ENCODE peak calls at places on chromosomes 11 and 22, in six cellular contexts. One of them, this sample, is unnamed.
A peak's percentile ranks its signal among the peaks of the same experiment; 100 is the strongest.

GRCh38 chr11:43393765-43394355 is 35.1 kb downstream of the TTC17 start:
- DNase-seq in BJ: no peak
- DNase-seq in Calu3: no peak
- DNase-seq in heart right ventricle: peak; percentile 20
- DNase-seq in cardiac muscle cell: peak; percentile 0
- DNase-seq in K562: peak; percentile 25
- DNase-seq in this sample: peak; percentile 66

GRCh38 chr11:91081440-91082088 is 858.7 kb upstream of the CHORDC1 start:
- DNase-seq in BJ: no peak
- DNase-seq in Calu3: no peak
- DNase-seq in heart right ventricle: peak; percentile 6
- DNase-seq in cardiac muscle cell: peak; percentile 24
- DNase-seq in K562: no peak
- DNase-seq in this sample: peak; percentile 24

GRCh38 chr22:28711820-28712777 is 29.5 kb downstream of the CHEK2 start:
- DNase-seq in BJ: peak; percentile 92
- DNase-seq in Calu3: no peak
- DNase-seq in heart right ventricle: no peak
- DNase-seq in cardiac muscle cell: no peak
- DNase-seq in K562: no peak
- DNase-seq in this sample: no peak

GRCh38 chr11:117986981-117987495 is 844 bp downstream of the IL10RA start:
- DNase-seq in BJ: no peak
- DNase-seq in Calu3: no peak
- DNase-seq in heart right ventricle: no peak
- DNase-seq in cardiac muscle cell: no peak
- DNase-seq in K562: no peak
- DNase-seq in this sample: no peak

GRCh38 chr11:691710-692590 is 3.1 kb downstream of the DEAF1 start:
- DNase-seq in BJ: no peak
- DNase-seq in Calu3: no peak
- DNase-seq in heart right ventricle: no peak
- DNase-seq in cardiac muscle cell: no peak
- DNase-seq in K562: no peak
- DNase-seq in this sample: no peak

GRCh38 chr11:114257621-114258558 is 38.3 kb upstream of the NNMT start:
- DNase-seq in BJ: no peak
- DNase-seq in Calu3: no peak
- DNase-seq in heart right ventricle: peak; percentile 68
- DNase-seq in cardiac muscle cell: peak; percentile 43
- DNase-seq in K562: no peak
- DNase-seq in this sample: peak; percentile 56

GRCh38 chr11:15073361-15074205 is at the start of gene CALCB:
- DNase-seq in BJ: no peak
- DNase-seq in Calu3: peak; percentile 33
- DNase-seq in heart right ventricle: no peak
- DNase-seq in cardiac muscle cell: peak; percentile 53
- DNase-seq in K562: no peak
- DNase-seq in this sample: peak; percentile 50

GRCh38 chr11:32434387-32435151 is 770 bp downstream of the WT1 start:
- DNase-seq in BJ: no peak
- DNase-seq in Calu3: no peak
- DNase-seq in heart right ventricle: peak; percentile 52
- DNase-seq in cardiac muscle cell: no peak
- DNase-seq in K562: peak; percentile 85
- DNase-seq in this sample: no peak

GRCh38 chr11:74318241-74318932 is 6.9 kb upstream of the P4HA3 start:
- DNase-seq in BJ: no peak
- DNase-seq in Calu3: no peak
- DNase-seq in heart right ventricle: no peak
- DNase-seq in cardiac muscle cell: no peak
- DNase-seq in K562: no peak
- DNase-seq in this sample: no peak

GRCh38 chr11:19441752-19442553 is 201.2 kb upstream of the E2F8 start:
- DNase-seq in BJ: peak; percentile 38
- DNase-seq in Calu3: peak; percentile 84
- DNase-seq in heart right ventricle: peak; percentile 31
- DNase-seq in cardiac muscle cell: peak; percentile 42
- DNase-seq in K562: peak; percentile 89
- DNase-seq in this sample: peak; percentile 75

GRCh38 chr11:57469268-57469667 is 8.9 kb downstream of the RTN4RL2 start:
- DNase-seq in BJ: no peak
- DNase-seq in Calu3: no peak
- DNase-seq in heart right ventricle: no peak
- DNase-seq in cardiac muscle cell: no peak
- DNase-seq in K562: no peak
- DNase-seq in this sample: no peak

GRCh38 chr22:50189849-50190181 is 4.1 kb downstream of the TRABD start:
- DNase-seq in BJ: no peak
- DNase-seq in Calu3: no peak
- DNase-seq in heart right ventricle: peak; percentile 21
- DNase-seq in cardiac muscle cell: no peak
- DNase-seq in K562: no peak
- DNase-seq in this sample: no peak

GRCh38 chr11:102614485-102614884 is 10.6 kb downstream of the MMP20 start:
- DNase-seq in BJ: no peak
- DNase-seq in Calu3: no peak
- DNase-seq in heart right ventricle: no peak
- DNase-seq in cardiac muscle cell: no peak
- DNase-seq in K562: no peak
- DNase-seq in this sample: no peak

GRCh38 chr11:130431337-130431773 is 2.9 kb upstream of the ADAMTS8 start:
- DNase-seq in BJ: no peak
- DNase-seq in Calu3: peak; percentile 68
- DNase-seq in heart right ventricle: peak; percentile 69
- DNase-seq in cardiac muscle cell: peak; percentile 87
- DNase-seq in K562: peak; percentile 64
- DNase-seq in this sample: peak; percentile 80

DNA sequence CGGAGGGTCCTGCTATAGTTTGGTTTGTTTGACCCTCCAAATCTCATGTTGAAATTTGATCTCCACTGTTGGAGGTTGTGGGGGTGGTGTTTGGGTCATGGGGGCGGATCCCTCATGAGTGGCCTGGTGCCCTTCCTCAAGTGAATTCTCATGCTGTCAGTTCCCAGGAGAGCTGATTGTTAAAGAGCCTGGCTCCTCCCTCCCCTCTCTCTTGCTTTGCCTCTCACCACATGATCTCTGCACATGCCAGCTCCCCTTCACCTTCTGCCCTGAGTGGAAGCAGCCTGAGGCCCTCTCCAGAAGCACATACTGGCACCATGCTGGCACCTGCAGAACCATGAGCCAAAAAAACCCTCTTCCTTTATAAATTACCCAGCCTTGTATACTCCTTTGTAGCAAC is 7.1 kb downstream of the TSPAN18 start:
- DNase-seq in BJ: no peak
- DNase-seq in Calu3: no peak
- DNase-seq in heart right ventricle: no peak
- DNase-seq in cardiac muscle cell: peak; percentile 80
- DNase-seq in K562: no peak
- DNase-seq in this sample: no peak
- TF ChIP-seq CTCF in BJ: no peak
- TF ChIP-seq CTCF in Calu3: no peak
- TF ChIP-seq CTCF in heart right ventricle: no peak
- TF ChIP-seq CTCF in cardiac muscle cell: no peak
- TF ChIP-seq CTCF in K562: no peak
- TF ChIP-seq CTCF in this sample: no peak

DNA sequence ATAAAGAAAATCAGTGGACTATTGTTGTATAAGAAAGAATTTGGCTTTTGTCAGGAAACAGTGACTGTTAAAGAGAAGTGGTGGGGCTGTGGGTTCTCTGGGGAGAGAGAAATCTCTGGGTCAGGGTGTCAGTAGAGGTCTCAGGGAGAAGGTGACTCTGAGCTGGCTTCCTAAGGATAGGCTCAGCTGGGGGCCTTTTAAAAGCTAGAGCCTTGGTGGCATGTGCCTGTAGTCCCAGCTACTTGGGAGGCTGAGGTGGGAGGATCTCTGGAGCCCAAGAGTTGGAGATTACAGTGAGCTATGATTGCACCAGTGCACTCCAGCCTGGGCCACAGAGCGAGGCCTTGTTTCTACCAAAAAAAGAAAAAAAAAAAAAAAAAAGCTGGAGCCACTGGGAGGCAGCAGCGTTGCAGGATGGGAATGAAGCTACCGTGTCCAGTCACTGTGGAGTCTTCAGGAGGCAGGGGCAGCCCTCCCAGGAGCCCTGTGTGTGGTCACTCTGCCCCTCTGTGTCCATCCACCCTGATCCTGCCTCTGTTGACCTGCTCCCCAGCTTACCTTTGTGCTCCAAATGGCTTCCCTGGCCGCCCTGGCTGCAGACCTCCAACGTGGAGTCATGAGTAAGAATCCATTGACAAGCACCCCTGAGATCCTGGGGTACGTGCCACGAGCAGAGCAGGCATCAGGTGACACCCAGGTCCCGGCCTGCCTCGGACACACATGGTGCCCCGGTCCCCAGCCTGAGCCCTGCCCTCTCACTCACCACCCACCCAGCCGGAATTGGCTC is 5.4 kb upstream of the MIF start:
- DNase-seq in BJ: no peak
- DNase-seq in Calu3: no peak
- DNase-seq in heart right ventricle: no peak
- DNase-seq in cardiac muscle cell: no peak
- DNase-seq in K562: peak; percentile 42
- DNase-seq in this sample: no peak
- TF ChIP-seq CTCF in BJ: peak; percentile 19
- TF ChIP-seq CTCF in Calu3: no peak
- TF ChIP-seq CTCF in heart right ventricle: peak; percentile 14
- TF ChIP-seq CTCF in cardiac muscle cell: peak; percentile 31
- TF ChIP-seq CTCF in K562: peak; percentile 32
- TF ChIP-seq CTCF in this sample: no peak

GRCh38 chr11:2944530-2944929 is 15.3 kb upstream of the PHLDA2 start:
- DNase-seq in BJ: no peak
- DNase-seq in Calu3: no peak
- DNase-seq in heart right ventricle: no peak
- DNase-seq in cardiac muscle cell: no peak
- DNase-seq in K562: no peak
- DNase-seq in this sample: no peak
- TF ChIP-seq CTCF in BJ: no peak
- TF ChIP-seq CTCF in Calu3: no peak
- TF ChIP-seq CTCF in heart right ventricle: no peak
- TF ChIP-seq CTCF in cardiac muscle cell: no peak
- TF ChIP-seq CTCF in K562: no peak
- TF ChIP-seq CTCF in this sample: no peak

GRCh38 chr11:104609297-104609696 is 289.0 kb downstream of the CASP12 start:
- DNase-seq in BJ: no peak
- DNase-seq in Calu3: peak; percentile 25
- DNase-seq in heart right ventricle: no peak
- DNase-seq in cardiac muscle cell: peak; percentile 66
- DNase-seq in K562: no peak
- DNase-seq in this sample: peak; percentile 16
- TF ChIP-seq CTCF in BJ: peak; percentile 77
- TF ChIP-seq CTCF in Calu3: peak; percentile 44
- TF ChIP-seq CTCF in heart right ventricle: peak; percentile 62
- TF ChIP-seq CTCF in cardiac muscle cell: peak; percentile 86
- TF ChIP-seq CTCF in K562: no peak
- TF ChIP-seq CTCF in this sample: peak; percentile 55

GRCh38 chr11:36104660-36104992 is 160.8 kb downstream of the LDLRAD3 start:
- DNase-seq in BJ: no peak
- DNase-seq in Calu3: no peak
- DNase-seq in heart right ventricle: no peak
- DNase-seq in cardiac muscle cell: no peak
- DNase-seq in K562: no peak
- DNase-seq in this sample: no peak
- TF ChIP-seq CTCF in BJ: no peak
- TF ChIP-seq CTCF in Calu3: no peak
- TF ChIP-seq CTCF in heart right ventricle: no peak
- TF ChIP-seq CTCF in cardiac muscle cell: no peak
- TF ChIP-seq CTCF in K562: no peak
- TF ChIP-seq CTCF in this sample: no peak

GRCh38 chr11:46673713-46674462 is 26.5 kb downstream of the ARHGAP1 start:
- DNase-seq in BJ: no peak
- DNase-seq in Calu3: no peak
- DNase-seq in heart right ventricle: no peak
- DNase-seq in cardiac muscle cell: no peak
- DNase-seq in K562: no peak
- DNase-seq in this sample: peak; percentile 50

GRCh38 chr11:46676436-46677158 is 23.8 kb downstream of the ARHGAP1 start:
- DNase-seq in BJ: no peak
- DNase-seq in Calu3: no peak
- DNase-seq in heart right ventricle: no peak
- DNase-seq in cardiac muscle cell: no peak
- DNase-seq in K562: no peak
- DNase-seq in this sample: no peak

GRCh38 chr11:46674463-46675287 is 25.7 kb downstream of the ARHGAP1 start:
- DNase-seq in BJ: no peak
- DNase-seq in Calu3: no peak
- DNase-seq in heart right ventricle: peak; percentile 46
- DNase-seq in cardiac muscle cell: peak; percentile 72
- DNase-seq in K562: peak; percentile 51
- DNase-seq in this sample: no peak

GRCh38 chr11:46675949-46676348 is 24.5 kb downstream of the ARHGAP1 start:
- DNase-seq in BJ: no peak
- DNase-seq in Calu3: no peak
- DNase-seq in heart right ventricle: no peak
- DNase-seq in cardiac muscle cell: no peak
- DNase-seq in K562: no peak
- DNase-seq in this sample: no peak

GRCh38 chr11:46675288-46675851 is 25.0 kb downstream of the ARHGAP1 start:
- DNase-seq in BJ: peak; percentile 26
- DNase-seq in Calu3: no peak
- DNase-seq in heart right ventricle: peak; percentile 53
- DNase-seq in cardiac muscle cell: no peak
- DNase-seq in K562: no peak
- DNase-seq in this sample: peak; percentile 70
- TF ChIP-seq CTCF in BJ: peak; percentile 11
- TF ChIP-seq CTCF in Calu3: no peak
- TF ChIP-seq CTCF in heart right ventricle: no peak
- TF ChIP-seq CTCF in cardiac muscle cell: no peak
- TF ChIP-seq CTCF in K562: no peak
- TF ChIP-seq CTCF in this sample: peak; percentile 36

GRCh38 chr22:43110927-43111623 is 525 bp downstream of the BIK start:
- DNase-seq in BJ: no peak
- DNase-seq in Calu3: peak; percentile 58
- DNase-seq in heart right ventricle: peak; percentile 33
- DNase-seq in cardiac muscle cell: peak; percentile 34
- DNase-seq in K562: no peak
- DNase-seq in this sample: peak; percentile 68
- TF ChIP-seq CTCF in BJ: no peak
- TF ChIP-seq CTCF in Calu3: no peak
- TF ChIP-seq CTCF in heart right ventricle: no peak
- TF ChIP-seq CTCF in cardiac muscle cell: no peak
- TF ChIP-seq CTCF in K562: no peak
- TF ChIP-seq CTCF in this sample: no peak

DNA sequence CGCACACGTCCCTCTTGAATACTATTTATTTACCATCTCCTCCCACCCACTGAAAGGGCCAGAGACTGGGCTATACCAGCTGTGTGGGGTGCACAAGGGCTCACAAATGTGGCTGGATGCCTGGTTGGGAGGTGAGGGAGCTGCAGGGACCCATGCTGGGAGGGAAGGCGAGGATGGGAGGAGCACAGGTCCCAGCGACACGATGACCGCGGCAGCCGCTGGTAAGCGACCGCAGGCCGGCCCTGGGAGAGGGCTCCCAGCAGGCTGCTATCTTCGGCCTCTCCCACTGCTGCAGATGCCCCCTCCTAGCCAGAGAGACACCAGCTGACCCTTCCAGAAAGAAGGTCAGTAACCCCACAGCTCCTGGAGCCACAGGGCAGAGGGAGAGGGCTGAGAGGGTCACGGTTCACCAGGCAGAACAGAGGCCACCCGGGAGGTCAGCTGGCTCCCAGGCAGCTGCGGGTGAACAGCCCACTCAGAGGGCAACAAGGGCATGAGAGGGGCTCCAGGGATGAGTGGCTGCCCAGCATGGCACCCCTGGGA is 163.9 kb downstream of the CRYBB2 start:
- DNase-seq in BJ: no peak
- DNase-seq in Calu3: no peak
- DNase-seq in heart right ventricle: no peak
- DNase-seq in cardiac muscle cell: no peak
- DNase-seq in K562: no peak
- DNase-seq in this sample: no peak
- TF ChIP-seq CTCF in BJ: no peak
- TF ChIP-seq CTCF in Calu3: no peak
- TF ChIP-seq CTCF in heart right ventricle: no peak
- TF ChIP-seq CTCF in cardiac muscle cell: no peak
- TF ChIP-seq CTCF in K562: no peak
- TF ChIP-seq CTCF in this sample: no peak

This sample was measured in body of pancreas.